ENCODE peak calls at places on chromosomes 12 and 14, in nine cellular contexts. One of them, this sample, is unnamed.

GRCh38 chr12:15978431-15978950 is 67.4 kb downstream of the DERA start:
- DNase-seq in psoas muscle: no peak
- DNase-seq in GM10248: no peak
- DNase-seq in HFF-Myc: no peak
- DNase-seq in endodermal cell: no peak
- DNase-seq in spleen: no peak
- DNase-seq in Peyer's patch: no peak
- DNase-seq in heart left ventricle: no peak
- DNase-seq in GM12865: no peak
- DNase-seq in this sample: no peak

GRCh38 chr12:11040162-11040561 is 9.0 kb upstream of the TAS2R31 start:
- DNase-seq in HFF-Myc: no peak
- DNase-seq in spleen: no peak
- DNase-seq in GM12865: no peak
- DNase-seq in GM10248: no peak
- DNase-seq in heart left ventricle: no peak
- DNase-seq in endodermal cell: no peak
- DNase-seq in Peyer's patch: no peak
- DNase-seq in psoas muscle: no peak
- DNase-seq in this sample: no peak

GRCh38 chr12:128583453-128583852 is 240.3 kb downstream of the SLC15A4 start:
- DNase-seq in GM10248: no peak
- DNase-seq in psoas muscle: no peak
- DNase-seq in GM12865: no peak
- DNase-seq in endodermal cell: peak; percentile 88
- DNase-seq in Peyer's patch: no peak
- DNase-seq in heart left ventricle: no peak
- DNase-seq in HFF-Myc: no peak
- DNase-seq in spleen: no peak
- DNase-seq in this sample: no peak

GRCh38 chr12:81245918-81246611 is 168.2 kb downstream of the ACSS3 start:
- DNase-seq in heart left ventricle: no peak
- DNase-seq in GM10248: no peak
- DNase-seq in psoas muscle: no peak
- DNase-seq in Peyer's patch: no peak
- DNase-seq in endodermal cell: peak; percentile 59
- DNase-seq in HFF-Myc: no peak
- DNase-seq in GM12865: no peak
- DNase-seq in spleen: no peak
- DNase-seq in this sample: no peak

GRCh38 chr12:51972849-51973273 is 21.4 kb downstream of the ACVR1B start:
- DNase-seq in endodermal cell: no peak
- DNase-seq in heart left ventricle: peak; percentile 46
- DNase-seq in GM12865: no peak
- DNase-seq in GM10248: no peak
- DNase-seq in psoas muscle: no peak
- DNase-seq in Peyer's patch: peak; percentile 62
- DNase-seq in HFF-Myc: no peak
- DNase-seq in spleen: peak; percentile 90
- DNase-seq in this sample: no peak

GRCh38 chr14:104953896-104954656 is 24.1 kb downstream of the AHNAK2 start:
- DNase-seq in GM10248: no peak
- DNase-seq in Peyer's patch: no peak
- DNase-seq in GM12865: no peak
- DNase-seq in endodermal cell: no peak
- DNase-seq in spleen: peak; percentile 59
- DNase-seq in psoas muscle: peak; percentile 36
- DNase-seq in HFF-Myc: no peak
- DNase-seq in heart left ventricle: peak; percentile 21
- DNase-seq in this sample: no peak

GRCh38 chr12:3295648-3296408 is 195.2 kb upstream of the PRMT8 start:
- DNase-seq in GM10248: no peak
- DNase-seq in Peyer's patch: no peak
- DNase-seq in GM12865: no peak
- DNase-seq in HFF-Myc: peak; percentile 15
- DNase-seq in psoas muscle: peak; percentile 73
- DNase-seq in endodermal cell: no peak
- DNase-seq in heart left ventricle: peak; percentile 71
- DNase-seq in spleen: no peak
- DNase-seq in this sample: no peak

GRCh38 chr12:14902465-14902864 is 16.8 kb upstream of the MGP start:
- DNase-seq in endodermal cell: no peak
- DNase-seq in HFF-Myc: no peak
- DNase-seq in GM10248: no peak
- DNase-seq in Peyer's patch: no peak
- DNase-seq in spleen: no peak
- DNase-seq in psoas muscle: no peak
- DNase-seq in heart left ventricle: no peak
- DNase-seq in GM12865: no peak
- DNase-seq in this sample: no peak

GRCh38 chr12:130649646-130650045 is 66.5 kb downstream of the RIMBP2 start:
- DNase-seq in heart left ventricle: no peak
- DNase-seq in GM12865: no peak
- DNase-seq in Peyer's patch: no peak
- DNase-seq in psoas muscle: no peak
- DNase-seq in endodermal cell: no peak
- DNase-seq in HFF-Myc: no peak
- DNase-seq in GM10248: no peak
- DNase-seq in spleen: peak; percentile 45
- DNase-seq in this sample: no peak

GRCh38 chr14:32774214-32774613 is 164.5 kb upstream of the NPAS3 start:
- DNase-seq in endodermal cell: no peak
- DNase-seq in heart left ventricle: no peak
- DNase-seq in Peyer's patch: no peak
- DNase-seq in GM12865: no peak
- DNase-seq in psoas muscle: no peak
- DNase-seq in spleen: no peak
- DNase-seq in GM10248: no peak
- DNase-seq in HFF-Myc: no peak
- DNase-seq in this sample: no peak

GRCh38 chr14:105220699-105221597 is 27.4 kb upstream of the BTBD6 start:
- DNase-seq in spleen: no peak
- DNase-seq in HFF-Myc: no peak
- DNase-seq in GM12865: no peak
- DNase-seq in heart left ventricle: peak; percentile 82
- DNase-seq in Peyer's patch: no peak
- DNase-seq in psoas muscle: no peak
- DNase-seq in GM10248: no peak
- DNase-seq in endodermal cell: no peak
- DNase-seq in this sample: no peak

GRCh38 chr14:105014032-105014431 is 6.9 kb downstream of the CDCA4 start:
- DNase-seq in GM10248: peak; percentile 6
- DNase-seq in psoas muscle: no peak
- DNase-seq in HFF-Myc: no peak
- DNase-seq in GM12865: no peak
- DNase-seq in spleen: no peak
- DNase-seq in Peyer's patch: no peak
- DNase-seq in heart left ventricle: no peak
- DNase-seq in endodermal cell: no peak
- DNase-seq in this sample: no peak

GRCh38 chr14:68367444-68368014 is 425.3 kb downstream of the ZFP36L1 start:
- DNase-seq in Peyer's patch: no peak
- DNase-seq in GM12865: peak; percentile 24
- DNase-seq in HFF-Myc: no peak
- DNase-seq in psoas muscle: no peak
- DNase-seq in endodermal cell: no peak
- DNase-seq in heart left ventricle: no peak
- DNase-seq in spleen: no peak
- DNase-seq in GM10248: no peak
- DNase-seq in this sample: no peak

GRCh38 chr12:76026643-76027063 is 4.9 kb downstream of the PHLDA1 start:
- DNase-seq in psoas muscle: no peak
- DNase-seq in spleen: no peak
- DNase-seq in GM12865: no peak
- DNase-seq in endodermal cell: no peak
- DNase-seq in heart left ventricle: no peak
- DNase-seq in Peyer's patch: no peak
- DNase-seq in HFF-Myc: no peak
- DNase-seq in GM10248: no peak
- DNase-seq in this sample: no peak

GRCh38 chr14:50001146-50001998 is 108.5 kb downstream of the ARF6 start:
- DNase-seq in HFF-Myc: peak; percentile 69
- DNase-seq in GM10248: peak; percentile 74
- DNase-seq in heart left ventricle: peak; percentile 49
- DNase-seq in endodermal cell: peak; percentile 82
- DNase-seq in psoas muscle: peak; percentile 86
- DNase-seq in Peyer's patch: peak; percentile 77
- DNase-seq in spleen: peak; percentile 89
- DNase-seq in GM12865: peak; percentile 82
- DNase-seq in this sample: peak; percentile 71

GRCh38 chr12:89709994-89710872 is 1.6 kb upstream of the ATP2B1 start:
- DNase-seq in HFF-Myc: no peak
- DNase-seq in psoas muscle: peak; percentile 83
- DNase-seq in GM12865: peak; percentile 57
- DNase-seq in endodermal cell: peak; percentile 88
- DNase-seq in spleen: no peak
- DNase-seq in Peyer's patch: peak; percentile 48
- DNase-seq in heart left ventricle: peak; percentile 70
- DNase-seq in GM10248: no peak
- DNase-seq in this sample: no peak

GRCh38 chr14:95953111-95953724 is 76.6 kb downstream of the TUNAR start:
- DNase-seq in psoas muscle: no peak
- DNase-seq in Peyer's patch: no peak
- DNase-seq in heart left ventricle: no peak
- DNase-seq in GM10248: no peak
- DNase-seq in HFF-Myc: peak; percentile 1
- DNase-seq in spleen: no peak
- DNase-seq in GM12865: no peak
- DNase-seq in endodermal cell: peak; percentile 72
- DNase-seq in this sample: no peak

GRCh38 chr14:61557262-61557661 is 138.1 kb upstream of the HIF1A start:
- DNase-seq in heart left ventricle: no peak
- DNase-seq in spleen: no peak
- DNase-seq in GM12865: no peak
- DNase-seq in psoas muscle: no peak
- DNase-seq in Peyer's patch: no peak
- DNase-seq in endodermal cell: peak; percentile 3
- DNase-seq in GM10248: no peak
- DNase-seq in HFF-Myc: no peak
- DNase-seq in this sample: no peak

GRCh38 chr14:93536945-93537344 is 106.2 kb downstream of the UNC79 start:
- DNase-seq in Peyer's patch: no peak
- DNase-seq in HFF-Myc: no peak
- DNase-seq in endodermal cell: peak; percentile 68
- DNase-seq in heart left ventricle: no peak
- DNase-seq in GM10248: no peak
- DNase-seq in psoas muscle: no peak
- DNase-seq in GM12865: peak; percentile 35
- DNase-seq in spleen: no peak
- DNase-seq in this sample: no peak

GRCh38 chr12:77932216-77932615 is 101.5 kb downstream of the NAV3 start:
- DNase-seq in HFF-Myc: no peak
- DNase-seq in GM12865: no peak
- DNase-seq in Peyer's patch: no peak
- DNase-seq in endodermal cell: no peak
- DNase-seq in spleen: no peak
- DNase-seq in GM10248: no peak
- DNase-seq in psoas muscle: no peak
- DNase-seq in heart left ventricle: no peak
- DNase-seq in this sample: no peak
- TF ChIP-seq CTCF in HFF-Myc: peak; percentile 24
- TF ChIP-seq CTCF in GM12865: peak; percentile 17
- TF ChIP-seq CTCF in Peyer's patch: no peak
- TF ChIP-seq CTCF in endodermal cell: peak; percentile 68
- TF ChIP-seq CTCF in spleen: no peak
- TF ChIP-seq CTCF in GM10248: no peak
- TF ChIP-seq CTCF in psoas muscle: no peak
- TF ChIP-seq CTCF in heart left ventricle: no peak
- TF ChIP-seq CTCF in this sample: no peak

DNA sequence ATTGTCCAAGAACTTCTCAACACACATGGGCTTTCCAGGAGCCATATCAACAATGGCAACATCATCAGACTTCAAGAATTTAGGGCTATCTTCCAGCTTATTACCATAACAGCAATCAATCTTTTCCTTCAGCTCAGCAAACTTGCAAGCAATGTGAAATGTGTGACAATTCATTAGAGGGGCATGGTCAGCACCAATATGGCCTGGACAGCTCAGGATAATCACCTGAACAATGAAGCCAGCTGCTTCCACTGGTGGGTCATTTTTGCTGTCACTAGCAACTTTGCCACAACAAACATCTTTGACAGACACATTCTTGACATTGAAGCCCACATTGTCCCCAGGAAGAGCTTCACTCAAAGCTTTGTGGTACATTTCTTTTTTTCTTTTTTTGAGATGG is 5.9 kb upstream of the NEDD1 start:
- DNase-seq in psoas muscle: no peak
- DNase-seq in heart left ventricle: no peak
- DNase-seq in spleen: no peak
- DNase-seq in GM12865: no peak
- DNase-seq in GM10248: no peak
- DNase-seq in endodermal cell: no peak
- DNase-seq in Peyer's patch: no peak
- DNase-seq in HFF-Myc: no peak
- DNase-seq in this sample: no peak
- TF ChIP-seq CTCF in psoas muscle: no peak
- TF ChIP-seq CTCF in heart left ventricle: no peak
- TF ChIP-seq CTCF in spleen: no peak
- TF ChIP-seq CTCF in GM12865: no peak
- TF ChIP-seq CTCF in GM10248: no peak
- TF ChIP-seq CTCF in endodermal cell: no peak
- TF ChIP-seq CTCF in Peyer's patch: no peak
- TF ChIP-seq CTCF in HFF-Myc: no peak
- TF ChIP-seq CTCF in this sample: no peak

DNA sequence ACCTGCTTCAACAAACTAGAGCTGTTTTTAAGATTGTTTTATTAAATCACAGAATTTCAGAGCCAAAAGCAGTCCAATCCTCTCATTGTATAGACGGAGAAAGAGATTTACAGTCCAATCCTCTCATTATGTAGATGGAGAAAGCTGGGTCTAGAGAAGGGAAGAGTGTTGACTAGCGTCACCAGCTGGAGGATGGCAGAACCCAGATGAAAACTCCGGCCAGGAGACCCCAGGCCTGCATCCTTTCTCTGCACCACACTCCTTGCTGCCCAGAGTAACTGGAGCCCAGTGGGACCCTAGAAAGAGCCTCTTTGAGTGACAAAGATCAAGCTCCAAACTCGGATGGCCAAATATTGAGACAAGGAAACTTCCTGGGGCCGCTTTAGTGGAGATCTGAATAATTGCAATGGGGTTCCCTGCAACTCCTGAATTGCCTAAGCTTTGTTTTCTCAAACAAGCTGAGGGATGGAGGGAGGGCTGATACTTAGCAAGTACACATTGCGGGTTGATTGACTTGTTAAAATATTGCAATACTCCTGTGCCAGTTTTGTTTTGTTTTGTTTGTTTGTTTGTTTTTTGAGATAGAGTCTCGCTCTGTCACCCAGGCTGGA is 12.5 kb downstream of the AMDHD1 start:
- DNase-seq in endodermal cell: no peak
- DNase-seq in psoas muscle: no peak
- DNase-seq in spleen: no peak
- DNase-seq in Peyer's patch: no peak
- DNase-seq in GM10248: no peak
- DNase-seq in HFF-Myc: no peak
- DNase-seq in heart left ventricle: no peak
- DNase-seq in GM12865: no peak
- DNase-seq in this sample: no peak
- TF ChIP-seq CTCF in endodermal cell: peak; percentile 28
- TF ChIP-seq CTCF in psoas muscle: no peak
- TF ChIP-seq CTCF in spleen: no peak
- TF ChIP-seq CTCF in Peyer's patch: no peak
- TF ChIP-seq CTCF in GM10248: no peak
- TF ChIP-seq CTCF in HFF-Myc: no peak
- TF ChIP-seq CTCF in heart left ventricle: no peak
- TF ChIP-seq CTCF in GM12865: no peak
- TF ChIP-seq CTCF in this sample: no peak

GRCh38 chr12:68530299-68530698 is 80.4 kb upstream of the RAP1B start:
- DNase-seq in spleen: no peak
- DNase-seq in GM12865: no peak
- DNase-seq in GM10248: no peak
- DNase-seq in heart left ventricle: no peak
- DNase-seq in endodermal cell: no peak
- DNase-seq in psoas muscle: no peak
- DNase-seq in HFF-Myc: no peak
- DNase-seq in Peyer's patch: no peak
- DNase-seq in this sample: no peak
- TF ChIP-seq CTCF in spleen: no peak
- TF ChIP-seq CTCF in GM12865: no peak
- TF ChIP-seq CTCF in GM10248: no peak
- TF ChIP-seq CTCF in heart left ventricle: no peak
- TF ChIP-seq CTCF in endodermal cell: no peak
- TF ChIP-seq CTCF in psoas muscle: no peak
- TF ChIP-seq CTCF in HFF-Myc: no peak
- TF ChIP-seq CTCF in Peyer's patch: no peak
- TF ChIP-seq CTCF in this sample: no peak